ENCODE peak calls at places on chromosomes 16 and 17, in ten cellular contexts. One of them, this sample, is unnamed.

GRCh38 chr17:40518401-40519088 is 17.1 kb upstream of the TNS4 start:
- DNase-seq in mucosa of descending colon: no peak
- DNase-seq in heart right ventricle: no peak
- DNase-seq in GM23248: peak; percentile 52
- DNase-seq in AG09319: no peak
- DNase-seq in stimulated activated CD4-positive, alpha-beta T cell treated with anti-CD3 and anti-CD28 coated beads, TNF-alpha, amount 100 ng/mL, for 1 hour: no peak
- DNase-seq in AG08396: no peak
- DNase-seq in heart left ventricle: no peak
- DNase-seq in A549: peak; percentile 88
- DNase-seq in cardiac fibroblast: no peak
- DNase-seq in this sample: no peak

GRCh38 chr17:81553616-81554181 is 1.5 kb upstream of the FAAP100 start:
- DNase-seq in heart left ventricle: peak; percentile 60
- DNase-seq in A549: peak; percentile 71
- DNase-seq in AG09319: no peak
- DNase-seq in GM23248: peak; percentile 96
- DNase-seq in mucosa of descending colon: peak; percentile 70
- DNase-seq in stimulated activated CD4-positive, alpha-beta T cell treated with anti-CD3 and anti-CD28 coated beads, TNF-alpha, amount 100 ng/mL, for 1 hour: no peak
- DNase-seq in AG08396: peak; percentile 90
- DNase-seq in cardiac fibroblast: peak; percentile 93
- DNase-seq in heart right ventricle: no peak
- DNase-seq in this sample: peak; percentile 73

GRCh38 chr16:28276301-28276700 is 16.0 kb upstream of the SBK1 start:
- DNase-seq in heart left ventricle: no peak
- DNase-seq in mucosa of descending colon: no peak
- DNase-seq in AG09319: no peak
- DNase-seq in stimulated activated CD4-positive, alpha-beta T cell treated with anti-CD3 and anti-CD28 coated beads, TNF-alpha, amount 100 ng/mL, for 1 hour: no peak
- DNase-seq in GM23248: no peak
- DNase-seq in heart right ventricle: no peak
- DNase-seq in A549: no peak
- DNase-seq in cardiac fibroblast: no peak
- DNase-seq in AG08396: no peak
- DNase-seq in this sample: no peak

GRCh38 chr17:13346996-13347762 is 254.6 kb downstream of the HS3ST3A1 start:
- DNase-seq in stimulated activated CD4-positive, alpha-beta T cell treated with anti-CD3 and anti-CD28 coated beads, TNF-alpha, amount 100 ng/mL, for 1 hour: no peak
- DNase-seq in cardiac fibroblast: peak; percentile 81
- DNase-seq in GM23248: peak; percentile 98
- DNase-seq in AG08396: peak; percentile 58
- DNase-seq in heart right ventricle: no peak
- DNase-seq in mucosa of descending colon: no peak
- DNase-seq in heart left ventricle: no peak
- DNase-seq in AG09319: no peak
- DNase-seq in A549: peak; percentile 79
- DNase-seq in this sample: peak; percentile 29

GRCh38 chr16:56357291-56357764 is 68.0 kb downstream of the AMFR start:
- DNase-seq in A549: no peak
- DNase-seq in AG08396: peak; percentile 80
- DNase-seq in stimulated activated CD4-positive, alpha-beta T cell treated with anti-CD3 and anti-CD28 coated beads, TNF-alpha, amount 100 ng/mL, for 1 hour: no peak
- DNase-seq in mucosa of descending colon: peak; percentile 45
- DNase-seq in AG09319: no peak
- DNase-seq in heart right ventricle: no peak
- DNase-seq in GM23248: peak; percentile 83
- DNase-seq in cardiac fibroblast: peak; percentile 56
- DNase-seq in heart left ventricle: no peak
- DNase-seq in this sample: no peak

GRCh38 chr17:7019406-7019805 is 3.4 kb upstream of the BCL6B start:
- DNase-seq in cardiac fibroblast: no peak
- DNase-seq in heart left ventricle: no peak
- DNase-seq in GM23248: no peak
- DNase-seq in A549: no peak
- DNase-seq in mucosa of descending colon: no peak
- DNase-seq in AG08396: no peak
- DNase-seq in heart right ventricle: no peak
- DNase-seq in stimulated activated CD4-positive, alpha-beta T cell treated with anti-CD3 and anti-CD28 coated beads, TNF-alpha, amount 100 ng/mL, for 1 hour: no peak
- DNase-seq in AG09319: no peak
- DNase-seq in this sample: no peak

GRCh38 chr17:3683054-3683511 is 12.9 kb downstream of the P2RX5 start:
- DNase-seq in A549: peak; percentile 63
- DNase-seq in cardiac fibroblast: no peak
- DNase-seq in mucosa of descending colon: no peak
- DNase-seq in AG08396: peak; percentile 81
- DNase-seq in AG09319: no peak
- DNase-seq in heart left ventricle: no peak
- DNase-seq in stimulated activated CD4-positive, alpha-beta T cell treated with anti-CD3 and anti-CD28 coated beads, TNF-alpha, amount 100 ng/mL, for 1 hour: peak; percentile 34
- DNase-seq in heart right ventricle: no peak
- DNase-seq in GM23248: peak; percentile 56
- DNase-seq in this sample: no peak

GRCh38 chr16:10314811-10315210 is 71.0 kb upstream of the ATF7IP2 start:
- DNase-seq in GM23248: peak; percentile 24
- DNase-seq in heart right ventricle: no peak
- DNase-seq in AG09319: no peak
- DNase-seq in A549: no peak
- DNase-seq in mucosa of descending colon: no peak
- DNase-seq in heart left ventricle: no peak
- DNase-seq in AG08396: no peak
- DNase-seq in stimulated activated CD4-positive, alpha-beta T cell treated with anti-CD3 and anti-CD28 coated beads, TNF-alpha, amount 100 ng/mL, for 1 hour: no peak
- DNase-seq in cardiac fibroblast: peak; percentile 38
- DNase-seq in this sample: no peak

GRCh38 chr17:80095844-80096475 is 5.4 kb upstream of the GAA start:
- DNase-seq in AG08396: no peak
- DNase-seq in heart right ventricle: no peak
- DNase-seq in A549: no peak
- DNase-seq in AG09319: no peak
- DNase-seq in cardiac fibroblast: no peak
- DNase-seq in stimulated activated CD4-positive, alpha-beta T cell treated with anti-CD3 and anti-CD28 coated beads, TNF-alpha, amount 100 ng/mL, for 1 hour: no peak
- DNase-seq in heart left ventricle: no peak
- DNase-seq in GM23248: no peak
- DNase-seq in mucosa of descending colon: no peak
- DNase-seq in this sample: no peak

GRCh38 chr17:77634710-77635109 is 323.8 kb upstream of the TNRC6C start:
- DNase-seq in GM23248: no peak
- DNase-seq in AG09319: no peak
- DNase-seq in AG08396: no peak
- DNase-seq in cardiac fibroblast: no peak
- DNase-seq in mucosa of descending colon: no peak
- DNase-seq in heart right ventricle: no peak
- DNase-seq in stimulated activated CD4-positive, alpha-beta T cell treated with anti-CD3 and anti-CD28 coated beads, TNF-alpha, amount 100 ng/mL, for 1 hour: no peak
- DNase-seq in heart left ventricle: no peak
- DNase-seq in A549: no peak
- DNase-seq in this sample: no peak

GRCh38 chr16:11255737-11256656 is at the start of gene SOCS1:
- DNase-seq in AG09319: peak; percentile 73
- DNase-seq in heart right ventricle: peak; percentile 84
- DNase-seq in GM23248: peak; percentile 91
- DNase-seq in AG08396: peak; percentile 97
- DNase-seq in cardiac fibroblast: peak; percentile 94
- DNase-seq in mucosa of descending colon: peak; percentile 92
- DNase-seq in stimulated activated CD4-positive, alpha-beta T cell treated with anti-CD3 and anti-CD28 coated beads, TNF-alpha, amount 100 ng/mL, for 1 hour: peak; percentile 87
- DNase-seq in A549: peak; percentile 81
- DNase-seq in heart left ventricle: peak; percentile 93
- DNase-seq in this sample: peak; percentile 74

GRCh38 chr17:73476890-73477350 is 165.1 kb upstream of the CDC42EP4 start:
- DNase-seq in AG09319: no peak
- DNase-seq in mucosa of descending colon: no peak
- DNase-seq in cardiac fibroblast: no peak
- DNase-seq in heart right ventricle: peak; percentile 57
- DNase-seq in A549: no peak
- DNase-seq in AG08396: no peak
- DNase-seq in GM23248: no peak
- DNase-seq in stimulated activated CD4-positive, alpha-beta T cell treated with anti-CD3 and anti-CD28 coated beads, TNF-alpha, amount 100 ng/mL, for 1 hour: no peak
- DNase-seq in heart left ventricle: no peak
- DNase-seq in this sample: no peak

GRCh38 chr17:68239967-68240366 is 7.9 kb upstream of the AMZ2 start:
- DNase-seq in cardiac fibroblast: no peak
- DNase-seq in stimulated activated CD4-positive, alpha-beta T cell treated with anti-CD3 and anti-CD28 coated beads, TNF-alpha, amount 100 ng/mL, for 1 hour: no peak
- DNase-seq in heart left ventricle: no peak
- DNase-seq in A549: no peak
- DNase-seq in AG08396: no peak
- DNase-seq in mucosa of descending colon: no peak
- DNase-seq in GM23248: no peak
- DNase-seq in AG09319: no peak
- DNase-seq in heart right ventricle: no peak
- DNase-seq in this sample: no peak

GRCh38 chr17:48244121-48244711 is 136.7 kb downstream of the SNX11 start:
- DNase-seq in stimulated activated CD4-positive, alpha-beta T cell treated with anti-CD3 and anti-CD28 coated beads, TNF-alpha, amount 100 ng/mL, for 1 hour: no peak
- DNase-seq in AG08396: no peak
- DNase-seq in A549: peak; percentile 92
- DNase-seq in GM23248: peak; percentile 74
- DNase-seq in mucosa of descending colon: peak; percentile 36
- DNase-seq in heart right ventricle: no peak
- DNase-seq in heart left ventricle: no peak
- DNase-seq in AG09319: no peak
- DNase-seq in cardiac fibroblast: peak; percentile 59
- DNase-seq in this sample: no peak

GRCh38 chr16:79644977-79645667 is 44.6 kb upstream of the MAF start:
- DNase-seq in heart left ventricle: no peak
- DNase-seq in GM23248: no peak
- DNase-seq in mucosa of descending colon: no peak
- DNase-seq in AG08396: no peak
- DNase-seq in heart right ventricle: no peak
- DNase-seq in cardiac fibroblast: no peak
- DNase-seq in stimulated activated CD4-positive, alpha-beta T cell treated with anti-CD3 and anti-CD28 coated beads, TNF-alpha, amount 100 ng/mL, for 1 hour: no peak
- DNase-seq in AG09319: no peak
- DNase-seq in A549: no peak
- DNase-seq in this sample: no peak

GRCh38 chr17:81959362-81960129 is 1.4 kb downstream of the NOTUM start:
- DNase-seq in cardiac fibroblast: peak; percentile 56
- DNase-seq in A549: peak; percentile 65
- DNase-seq in stimulated activated CD4-positive, alpha-beta T cell treated with anti-CD3 and anti-CD28 coated beads, TNF-alpha, amount 100 ng/mL, for 1 hour: peak; percentile 77
- DNase-seq in GM23248: peak; percentile 73
- DNase-seq in mucosa of descending colon: peak; percentile 73
- DNase-seq in AG09319: no peak
- DNase-seq in AG08396: peak; percentile 91
- DNase-seq in heart right ventricle: peak; percentile 48
- DNase-seq in heart left ventricle: peak; percentile 88
- DNase-seq in this sample: no peak